ENCODE peak calls at places on chromosomes 11 and 22, in nine cellular contexts. B is cardiac muscle cell, L is testis, W is colonic mucosa, Z is gastrocnemius medialis, X is heart left ventricle, K is brain microvascular endothelial cell, Y is upper lobe of right lung, R is DND-41. N is an unnamed sample. For H3K36me3, the result is how much of the 10 kb centered on the place peaks cover.

GRCh38 chr11:71185411-71185810 is 67.0 kb downstream of the SHANK2 start:
- DNase-seq in B (no peak), L (no peak), W (no peak), Z (no peak), X (no peak), K (no peak), Y (no peak), R (no peak), N (no peak)

GRCh38 chr11:94845622-94846021 is 77.5 kb downstream of the AMOTL1 start:
- DNase-seq in B (no peak), L (no peak), W (no peak), Z (no peak), X (no peak), K (peak), Y (no peak), R (no peak), N (peak)

GRCh38 chr22:20885557-20886323 is 26.9 kb downstream of the SNAP29 start:
- DNase-seq in B (peak), L (peak), W (peak), Z (peak), X (peak), K (peak), Y (peak), R (peak), N (peak)

GRCh38 chr11:57434640-57435546 is 8.0 kb upstream of the SLC43A3 start:
- DNase-seq in B (peak), L (no peak), W (no peak), Z (no peak), X (no peak), K (peak), Y (no peak), R (no peak), N (peak)

GRCh38 chr22:39173787-39174497 is 21.5 kb upstream of the CBX7 start:
- DNase-seq in B (peak), L (no peak), W (no peak), Z (no peak), X (no peak), K (no peak), Y (no peak), R (no peak), N (no peak)

GRCh38 chr11:125069008-125069407 is 5.9 kb downstream of the SLC37A2 start:
- DNase-seq in B (no peak), L (no peak), W (no peak), Z (no peak), X (no peak), K (no peak), Y (no peak), R (no peak), N (no peak)

GRCh38 chr11:4881860-4882500 is at the start of gene OR51T1:
- DNase-seq in B (no peak), L (no peak), W (no peak), Z (no peak), X (no peak), K (peak), Y (no peak), R (no peak), N (no peak)

GRCh38 chr11:42770444-42771065 is 541.2 kb upstream of the API5 start:
- DNase-seq in B (peak), L (peak), W (peak), Z (no peak), X (peak), K (no peak), Y (no peak), R (peak), N (no peak)

GRCh38 chr11:86746509-86746908 is 53.8 kb upstream of the PRSS23 start:
- DNase-seq in B (no peak), L (no peak), W (no peak), Z (no peak), X (no peak), K (no peak), Y (no peak), R (no peak), N (no peak)

GRCh38 chr11:67276821-67277230 is 10.6 kb downstream of the GRK2 start:
- DNase-seq in B (peak), L (no peak), W (peak), Z (no peak), X (peak), K (no peak), Y (peak), R (peak), N (no peak)

GRCh38 chr11:64694821-64695365 is 28.1 kb downstream of the NRXN2 start:
- DNase-seq in B (no peak), L (no peak), W (no peak), Z (no peak), X (no peak), K (no peak), Y (peak), R (peak), N (no peak)

GRCh38 chr11:79437981-79438630 is 2.7 kb downstream of the TENM4 start:
- DNase-seq in B (peak), L (peak), W (peak), Z (peak), X (peak), K (no peak), Y (no peak), R (no peak), N (peak)

GRCh38 chr22:45413013-45413367 is 409 bp downstream of the SMC1B start:
- DNase-seq in B (no peak), L (no peak), W (no peak), Z (no peak), X (no peak), K (no peak), Y (no peak), R (no peak), N (no peak)

GRCh38 chr11:13699041-13699440 is 30.6 kb downstream of the FAR1 start:
- DNase-seq in B (no peak), L (no peak), W (no peak), Z (no peak), X (no peak), K (no peak), Y (no peak), R (no peak), N (no peak)

GRCh38 chr11:113833151-113833550 is 42.2 kb downstream of the USP28 start:
- DNase-seq in B (no peak), L (no peak), W (no peak), Z (no peak), X (no peak), K (no peak), Y (no peak), R (no peak), N (no peak)

GRCh38 chr11:2940930-2941821 is 12.0 kb upstream of the PHLDA2 start:
- DNase-seq in B (no peak), L (no peak), W (peak), Z (no peak), X (no peak), K (no peak), Y (peak), R (no peak), N (no peak)

GRCh38 chr11:22467248-22467647 is 129.1 kb downstream of the SLC17A6 start:
- DNase-seq in B (peak), L (no peak), W (no peak), Z (no peak), X (no peak), K (no peak), Y (no peak), R (no peak), N (no peak)

GRCh38 chr11:114977596-114977995 is 299.3 kb downstream of the NXPE2 start:
- DNase-seq in B (no peak), L (no peak), W (no peak), Z (no peak), X (no peak), K (no peak), Y (no peak), R (no peak), N (no peak)

GRCh38 chr11:102599642-102600261 is 25.4 kb downstream of the MMP20 start:
- DNase-seq in B (peak), L (no peak), W (no peak), Z (no peak), X (no peak), K (peak), Y (no peak), R (no peak), N (no peak)

GRCh38 chr11:67429038-67429668 is 859 bp downstream of the RPS6KB2 start:
- DNase-seq in B (no peak), L (no peak), W (no peak), Z (no peak), X (no peak), K (no peak), Y (no peak), R (peak), N (no peak)

GRCh38 chr22:32775957-32776356 is 25.5 kb upstream of the TIMP3 start:
- DNase-seq in B (peak), L (no peak), W (no peak), Z (no peak), X (no peak), K (no peak), Y (no peak), R (no peak), N (no peak)

GRCh38 chr11:66335531-66336233 is 552 bp downstream of the RIN1 start:
- DNase-seq in B (peak), L (no peak), W (no peak), Z (peak), X (peak), K (peak), Y (peak), R (no peak), N (no peak)

GRCh38 chr11:74322667-74323066 is 11.2 kb upstream of the P4HA3 start:
- DNase-seq in B (peak), L (peak), W (peak), Z (peak), X (peak), K (no peak), Y (no peak), R (no peak), N (no peak)

GRCh38 chr11:64094463-64095223 is 58.9 kb downstream of the FLRT1 start:
- DNase-seq in B (peak), L (no peak), W (no peak), Z (peak), X (no peak), K (peak), Y (no peak), R (no peak), N (no peak)

GRCh38 chr22:36239150-36239400 is 252 bp downstream of the APOL2 start:
- DNase-seq in B (no peak), L (no peak), W (peak), Z (no peak), X (no peak), K (no peak), Y (no peak), R (no peak), N (no peak)

GRCh38 chr11:32231909-32232493 is 141.1 kb downstream of the RCN1 start:
- DNase-seq in B (peak), L (peak), W (no peak), Z (no peak), X (no peak), K (peak), Y (no peak), R (peak), N (no peak)

GRCh38 chr22:20243545-20244249 is 24.4 kb downstream of the RTN4R start:
- DNase-seq in B (peak), L (peak), W (peak), Z (no peak), X (peak), K (peak), Y (peak), R (peak), N (peak)

GRCh38 chr11:82899191-82899820 is 924 bp downstream of the PRCP start:
- DNase-seq in B (no peak), L (no peak), W (no peak), Z (no peak), X (no peak), K (no peak), Y (no peak), R (no peak), N (no peak)

GRCh38 chr11:65435981-65436411 is 13.4 kb downstream of the NEAT1 start:
- DNase-seq in B (peak), L (peak), W (peak), Z (peak), X (peak), K (peak), Y (peak), R (no peak), N (peak)

GRCh38 chr11:72793081-72793451 is 781 bp downstream of the STARD10 start:
- DNase-seq in B (no peak), L (no peak), W (no peak), Z (no peak), X (no peak), K (no peak), Y (no peak), R (no peak), N (no peak)

GRCh38 chr11:130711193-130711592 is 205.1 kb downstream of the SNX19 start:
- DNase-seq in B (no peak), L (no peak), W (no peak), Z (no peak), X (no peak), K (peak), Y (no peak), R (no peak), N (no peak)

GRCh38 chr22:34414467-34415440 is 494.5 kb upstream of the LARGE1 start:
- DNase-seq in B (peak), L (peak), W (peak), Z (no peak), X (peak), K (no peak), Y (no peak), R (peak), N (peak)

GRCh38 chr22:40425082-40425481 is 54.7 kb downstream of the SGSM3 start:
- DNase-seq in B (no peak), L (no peak), W (no peak), Z (peak), X (no peak), K (no peak), Y (no peak), R (no peak), N (no peak)
- H3K36me3 ChIP-seq in B (under half), L (under half), W (under half), Z (under half), X (half or more), K (half or more), Y (half or more), R (half or more), N (under half)

GRCh38 chr11:14789879-14790484 is 102.0 kb downstream of the CYP2R1 start:
- DNase-seq in B (peak), L (no peak), W (no peak), Z (no peak), X (no peak), K (no peak), Y (no peak), R (no peak), N (no peak)
- TF ChIP-seq CTCF in B (peak), L (peak), W (peak), Z (peak), X (peak), K (peak), Y (peak), R (peak), N (no peak)

GRCh38 chr11:16394947-16395346 is 38.6 kb upstream of the SOX6 start:
- DNase-seq in B (no peak), L (no peak), W (no peak), Z (no peak), X (no peak), K (no peak), Y (no peak), R (no peak), N (no peak)
- H3K4me3 ChIP-seq in B (no peak), L (no peak), W (no peak), Z (no peak), X (no peak), K (no peak), Y (no peak), R (no peak), N (no peak)

DNA sequence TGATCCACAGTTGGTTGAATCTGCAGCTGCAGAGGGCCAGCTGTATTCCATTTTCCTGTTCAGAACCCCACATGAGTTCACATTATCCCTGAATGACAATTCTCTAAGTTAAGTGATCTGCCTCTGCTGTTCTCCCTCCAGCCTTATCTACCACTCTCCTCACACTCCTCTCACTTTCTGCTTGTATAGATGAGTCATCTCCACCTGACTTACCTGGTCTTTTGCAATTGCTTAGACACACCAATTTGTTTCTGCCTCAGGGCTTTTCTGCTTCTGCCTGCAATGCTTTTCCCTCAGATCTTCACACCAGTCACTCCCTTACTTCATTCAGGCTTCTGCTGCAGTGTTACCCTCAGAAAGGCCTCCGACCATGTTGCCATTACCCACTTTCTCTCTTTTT is 118.1 kb downstream of the ATM start:
- DNase-seq in B (no peak), L (no peak), W (no peak), Z (no peak), X (no peak), K (no peak), Y (no peak), R (no peak), N (peak)
- H3K36me3 ChIP-seq in B (under half), L (under half), W (under half), Z (under half), X (under half), K (under half), Y (under half), R (under half), N (under half)

DNA sequence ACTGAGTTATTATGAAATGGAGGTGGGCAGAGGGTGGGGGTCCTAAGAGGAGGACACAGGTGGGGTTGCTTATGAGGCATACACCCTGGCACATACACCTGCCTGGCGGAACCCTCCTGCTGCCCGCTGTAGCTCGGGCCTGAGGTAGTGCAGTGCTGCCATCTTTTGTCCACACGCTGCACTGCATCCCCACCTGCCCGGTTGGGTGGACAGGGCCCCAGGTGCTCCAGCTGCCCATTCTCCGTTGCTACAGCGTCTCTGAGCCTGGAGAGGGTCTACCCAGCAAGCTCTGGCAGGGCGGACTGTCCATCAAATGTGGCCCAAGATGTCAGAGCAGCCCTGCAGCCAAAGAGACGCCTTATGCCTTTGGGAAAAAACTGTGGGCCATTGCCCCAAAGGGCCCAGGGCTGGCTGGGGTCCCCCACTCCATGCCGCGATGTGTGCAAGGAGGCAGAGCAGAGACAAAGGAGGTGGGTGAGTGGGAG is 131.2 kb downstream of the BUD13 start:
- DNase-seq in B (peak), L (peak), W (peak), Z (peak), X (no peak), K (peak), Y (peak), R (peak), N (peak)
- TF ChIP-seq CTCF in B (peak), L (peak), W (peak), Z (peak), X (peak), K (peak), Y (peak), R (peak), N (peak)

DNA sequence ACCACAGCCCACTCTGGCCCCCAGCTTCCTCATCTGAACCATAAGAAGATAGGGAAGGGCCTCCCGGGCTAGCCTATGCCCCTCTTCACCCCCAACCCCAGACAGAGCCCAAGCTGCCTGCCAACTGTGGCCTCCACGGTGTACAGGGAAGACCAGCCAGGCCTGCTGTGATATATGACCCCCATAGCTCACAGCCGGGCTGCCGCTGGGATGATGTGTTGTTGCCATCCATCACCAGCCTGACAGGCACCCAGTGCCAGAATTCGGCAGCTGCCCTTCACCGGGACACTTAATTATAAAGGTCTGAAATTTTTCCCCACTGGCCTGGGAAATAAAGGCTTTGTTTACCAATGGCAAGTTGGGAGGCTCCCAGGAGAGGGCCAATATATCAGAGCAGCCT is 297.2 kb downstream of the MN1 start:
- DNase-seq in B (no peak), L (no peak), W (no peak), Z (peak), X (no peak), K (no peak), Y (no peak), R (no peak), N (no peak)
- H3K4me3 ChIP-seq in B (no peak), L (no peak), W (no peak), Z (no peak), X (no peak), K (no peak), Y (no peak), R (no peak), N (no peak)

DNA sequence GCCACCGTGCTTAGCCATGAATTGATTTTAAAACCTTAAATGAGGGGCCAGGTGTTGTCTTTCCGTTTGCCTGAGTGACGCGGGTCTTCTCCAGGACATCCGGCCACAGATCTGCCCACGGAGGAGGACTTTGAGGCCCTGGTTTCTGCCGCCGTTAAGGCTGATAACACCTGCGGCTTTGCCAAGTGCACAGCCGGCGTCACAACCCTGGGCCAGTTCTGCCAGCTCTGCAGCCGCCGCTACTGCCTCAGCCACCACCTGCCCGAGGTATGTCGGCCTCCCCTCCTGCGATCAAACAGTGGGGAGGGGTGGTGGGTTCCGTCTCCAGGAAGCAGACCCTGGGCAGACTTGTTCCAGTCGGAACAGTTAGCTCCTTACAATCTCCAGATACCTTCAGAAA is 34.4 kb downstream of the IGHMBP2 start:
- DNase-seq in B (no peak), L (no peak), W (no peak), Z (no peak), X (no peak), K (no peak), Y (no peak), R (no peak), N (no peak)
- H3K36me3 ChIP-seq in B (under half), L (under half), W (under half), Z (under half), X (half or more), K (under half), Y (half or more), R (half or more), N (under half)

GRCh38 chr11:118928870-118929495 is 3.3 kb upstream of the BCL9L start:
- DNase-seq in B (peak), L (peak), W (peak), Z (peak), X (peak), K (no peak), Y (peak), R (peak), N (peak)
- TF ChIP-seq CTCF in B (no peak), L (no peak), W (no peak), Z (no peak), X (no peak), K (peak), Y (no peak), R (peak), N (peak)

GRCh38 chr22:44047891-44048301 is 23.8 kb downstream of the PARVB start:
- DNase-seq in B (no peak), L (no peak), W (no peak), Z (no peak), X (no peak), K (no peak), Y (no peak), R (no peak), N (no peak)
- H3K4me3 ChIP-seq in B (no peak), L (no peak), W (no peak), Z (no peak), X (no peak), K (no peak), Y (no peak), R (no peak), N (no peak)

GRCh38 chr22:30297276-30298004 is 8.1 kb upstream of the CASTOR1 start:
- DNase-seq in B (no peak), L (no peak), W (no peak), Z (no peak), X (no peak), K (no peak), Y (no peak), R (no peak), N (no peak)
- H3K36me3 ChIP-seq in B (under half), L (under half), W (under half), Z (under half), X (half or more), K (half or more), Y (half or more), R (half or more), N (under half)

N was measured in prostate gland.